ENCODE peak calls at places on chromosome 7, in five cellular contexts. H is A549, G is endothelial cell of umbilical vein, A is HepG2, T is K562. E is an unnamed sample.

GRCh38 chr7:832292-832967 is at the start of gene SUN1:
- DNase-seq in H (peak), G (peak), A (peak), T (no peak), E (no peak)

GRCh38 chr7:106563466-106564150 is 97.3 kb downstream of the CCDC71L start:
- DNase-seq in H (no peak), G (no peak), A (no peak), T (no peak), E (no peak)

GRCh38 chr7:135704074-135704473 is 23.9 kb downstream of the SLC13A4 start:
- DNase-seq in H (peak), G (no peak), A (no peak), T (peak), E (peak)

GRCh38 chr7:47970750-47971149 is 8.7 kb downstream of the HUS1 start:
- DNase-seq in H (no peak), G (peak), A (no peak), T (no peak), E (no peak)

GRCh38 chr7:102080371-102081243 is 206.1 kb upstream of the SH2B2 start:
- DNase-seq in H (no peak), G (peak), A (no peak), T (peak), E (peak)

GRCh38 chr7:13560441-13560840 is 429.0 kb downstream of the ETV1 start:
- DNase-seq in H (no peak), G (no peak), A (no peak), T (no peak), E (no peak)

GRCh38 chr7:11473807-11474424 is 358.1 kb downstream of the THSD7A start:
- DNase-seq in H (no peak), G (no peak), A (no peak), T (no peak), E (no peak)

GRCh38 chr7:81112731-81113130 is 193.9 kb upstream of the SEMA3C start:
- DNase-seq in H (no peak), G (no peak), A (no peak), T (no peak), E (no peak)

GRCh38 chr7:73635428-73636200 is 11.3 kb upstream of the MLXIPL start:
- DNase-seq in H (no peak), G (no peak), A (no peak), T (no peak), E (no peak)

GRCh38 chr7:33901199-33901598 is 4.1 kb upstream of the BMPER start:
- DNase-seq in H (no peak), G (no peak), A (no peak), T (no peak), E (no peak)

GRCh38 chr7:30049173-30049572 is 21.0 kb downstream of the PLEKHA8 start:
- DNase-seq in H (no peak), G (no peak), A (no peak), T (no peak), E (no peak)

GRCh38 chr7:98297619-98298286 is 16.3 kb downstream of the BRI3 start:
- DNase-seq in H (no peak), G (no peak), A (no peak), T (no peak), E (no peak)

GRCh38 chr7:113730309-113730955 is 188.4 kb downstream of the PPP1R3A start:
- DNase-seq in H (no peak), G (peak), A (no peak), T (no peak), E (no peak)

GRCh38 chr7:99137418-99138180 is 6.3 kb downstream of the SMURF1 start:
- DNase-seq in H (peak), G (no peak), A (no peak), T (no peak), E (peak)

GRCh38 chr7:12584940-12585339 is 14.4 kb downstream of the SCIN start:
- DNase-seq in H (peak), G (peak), A (no peak), T (no peak), E (no peak)

GRCh38 chr7:40876604-40877003 is 741.8 kb downstream of the SUGCT start:
- DNase-seq in H (no peak), G (no peak), A (no peak), T (no peak), E (no peak)

GRCh38 chr7:73824986-73825385 is 5.8 kb upstream of the CLDN4 start:
- DNase-seq in H (no peak), G (no peak), A (no peak), T (peak), E (no peak)

GRCh38 chr7:112204776-112205347 is 1.3 kb downstream of the DOCK4 start:
- DNase-seq in H (no peak), G (peak), A (no peak), T (no peak), E (no peak)

GRCh38 chr7:31105256-31105950 is 53.3 kb downstream of the ADCYAP1R1 start:
- DNase-seq in H (no peak), G (no peak), A (no peak), T (no peak), E (no peak)

GRCh38 chr7:105268511-105269392 is 120.0 kb downstream of the SRPK2 start:
- DNase-seq in H (peak), G (peak), A (peak), T (no peak), E (no peak)

GRCh38 chr7:3234851-3235250 is 66.2 kb upstream of the SDK1 start:
- DNase-seq in H (no peak), G (no peak), A (no peak), T (no peak), E (no peak)

GRCh38 chr7:117014673-117015133 is 61.4 kb downstream of the ST7 start:
- DNase-seq in H (no peak), G (peak), A (no peak), T (peak), E (no peak)

GRCh38 chr7:739455-739963 is 12.4 kb upstream of the PRKAR1B start:
- DNase-seq in H (no peak), G (no peak), A (no peak), T (no peak), E (no peak)

GRCh38 chr7:50648076-50648475 is 82.9 kb upstream of the DDC start:
- DNase-seq in H (no peak), G (no peak), A (no peak), T (no peak), E (no peak)

GRCh38 chr7:44187636-44188416 is 1.4 kb downstream of the GCK start:
- DNase-seq in H (no peak), G (no peak), A (no peak), T (no peak), E (no peak)

GRCh38 chr7:142587578-142588191 is 161.6 kb upstream of the PRSS1 start:
- DNase-seq in H (peak), G (peak), A (peak), T (peak), E (no peak)

GRCh38 chr7:23467281-23467680 is 3.0 kb downstream of the IGF2BP3 start:
- DNase-seq in H (no peak), G (no peak), A (no peak), T (peak), E (no peak)

GRCh38 chr7:42832672-42833071 is 79.2 kb downstream of the C7orf25 start:
- DNase-seq in H (no peak), G (no peak), A (no peak), T (no peak), E (no peak)

GRCh38 chr7:14294637-14295036 is 305.2 kb upstream of the ETV1 start:
- DNase-seq in H (no peak), G (no peak), A (no peak), T (no peak), E (no peak)

GRCh38 chr7:51645298-51645697 is 328.7 kb upstream of the COBL start:
- DNase-seq in H (no peak), G (no peak), A (no peak), T (no peak), E (no peak)

GRCh38 chr7:91373401-91373800 is 109.2 kb downstream of the FZD1 start:
- DNase-seq in H (no peak), G (no peak), A (no peak), T (no peak), E (no peak)

GRCh38 chr7:91372323-91372722 is 108.1 kb downstream of the FZD1 start:
- DNase-seq in H (no peak), G (no peak), A (no peak), T (no peak), E (no peak)

GRCh38 chr7:91379246-91379645 is 115.0 kb downstream of the FZD1 start:
- DNase-seq in H (no peak), G (no peak), A (no peak), T (no peak), E (no peak)

GRCh38 chr7:91375378-91375777 is 111.1 kb downstream of the FZD1 start:
- DNase-seq in H (no peak), G (no peak), A (no peak), T (no peak), E (no peak)
- TF ChIP-seq JUN in H (no peak), G (no peak), A (no peak), T (no peak), E (no peak)

DNA sequence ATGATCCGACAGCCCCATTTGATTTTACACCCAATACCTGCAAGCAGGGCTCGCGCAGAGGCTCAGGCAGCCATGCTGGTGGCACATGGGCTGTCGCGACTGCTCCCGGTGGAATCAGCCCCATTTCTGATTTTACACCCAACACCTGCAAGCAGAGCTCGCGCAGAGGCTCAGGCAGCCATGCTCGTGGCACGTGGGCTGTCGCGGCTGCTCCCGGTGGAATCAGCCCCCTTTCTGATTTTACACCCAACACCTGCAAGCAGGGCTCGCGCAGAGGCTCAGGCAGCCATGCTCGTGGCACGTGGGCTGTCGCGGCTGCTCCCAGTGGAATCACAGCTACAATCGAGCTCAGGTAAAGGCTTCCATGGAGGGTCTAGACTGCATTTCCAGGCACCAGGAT is 244.1 kb downstream of the PTPRN2 start:
- DNase-seq in H (no peak), G (no peak), A (no peak), T (no peak), E (no peak)
- TF ChIP-seq JUN in H (no peak), G (no peak), A (no peak), T (no peak), E (no peak)

GRCh38 chr7:66399566-66399965 is 194.4 kb downstream of the TPST1 start:
- DNase-seq in H (no peak), G (no peak), A (no peak), T (no peak), E (no peak)

GRCh38 chr7:66403562-66403961 is 198.4 kb downstream of the TPST1 start:
- DNase-seq in H (no peak), G (no peak), A (no peak), T (no peak), E (no peak)

GRCh38 chr7:66400400-66400799 is 195.3 kb downstream of the TPST1 start:
- DNase-seq in H (no peak), G (no peak), A (no peak), T (no peak), E (no peak)
- TF ChIP-seq JUN in H (no peak), G (no peak), A (no peak), T (no peak), E (no peak)

GRCh38 chr7:100444311-100445278 is 8.3 kb upstream of the PPP1R35 start:
- DNase-seq in H (peak), G (peak), A (peak), T (peak), E (no peak)
- TF ChIP-seq JUN in H (no peak), G (peak), A (peak), T (peak), E (no peak)

DNA sequence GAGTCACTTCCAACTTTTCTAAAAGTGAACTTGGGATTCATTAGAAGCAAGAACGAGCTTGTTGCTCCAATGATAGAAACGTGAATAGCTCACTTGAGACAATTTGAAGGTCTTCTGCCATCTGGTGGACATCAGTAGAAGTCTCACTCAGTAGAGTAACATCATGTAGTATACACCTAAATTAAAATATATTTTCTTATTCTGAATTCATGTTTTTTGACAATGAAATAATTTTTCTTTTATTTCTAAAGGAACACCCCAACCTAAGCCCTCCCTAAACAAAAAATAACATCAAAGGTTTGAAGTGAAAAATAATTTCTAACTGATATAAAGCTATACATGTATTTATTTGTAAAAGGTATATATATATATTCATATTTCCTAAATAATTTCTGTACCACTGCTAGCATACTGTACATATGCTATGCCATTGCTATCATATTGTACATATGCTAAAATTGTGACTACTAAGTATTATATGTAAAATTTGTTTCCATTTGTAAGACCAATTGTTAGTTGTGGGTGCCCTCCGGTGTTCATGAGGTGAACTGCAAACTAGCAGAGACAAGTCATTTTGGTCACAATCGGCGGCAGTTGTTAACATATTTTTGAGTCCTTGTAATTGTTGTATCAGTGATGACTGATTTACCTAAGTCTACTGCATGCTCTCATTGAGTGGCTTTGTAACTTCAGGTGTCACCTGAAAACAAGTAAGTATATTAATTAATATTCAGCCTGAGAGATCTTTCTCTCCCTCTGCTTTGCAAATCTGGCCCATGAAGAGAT is 121.9 kb downstream of the PTPRZ1 start:
- DNase-seq in H (peak), G (peak), A (peak), T (peak), E (peak)
- TF ChIP-seq JUN in H (no peak), G (no peak), A (no peak), T (no peak), E (no peak)

DNA sequence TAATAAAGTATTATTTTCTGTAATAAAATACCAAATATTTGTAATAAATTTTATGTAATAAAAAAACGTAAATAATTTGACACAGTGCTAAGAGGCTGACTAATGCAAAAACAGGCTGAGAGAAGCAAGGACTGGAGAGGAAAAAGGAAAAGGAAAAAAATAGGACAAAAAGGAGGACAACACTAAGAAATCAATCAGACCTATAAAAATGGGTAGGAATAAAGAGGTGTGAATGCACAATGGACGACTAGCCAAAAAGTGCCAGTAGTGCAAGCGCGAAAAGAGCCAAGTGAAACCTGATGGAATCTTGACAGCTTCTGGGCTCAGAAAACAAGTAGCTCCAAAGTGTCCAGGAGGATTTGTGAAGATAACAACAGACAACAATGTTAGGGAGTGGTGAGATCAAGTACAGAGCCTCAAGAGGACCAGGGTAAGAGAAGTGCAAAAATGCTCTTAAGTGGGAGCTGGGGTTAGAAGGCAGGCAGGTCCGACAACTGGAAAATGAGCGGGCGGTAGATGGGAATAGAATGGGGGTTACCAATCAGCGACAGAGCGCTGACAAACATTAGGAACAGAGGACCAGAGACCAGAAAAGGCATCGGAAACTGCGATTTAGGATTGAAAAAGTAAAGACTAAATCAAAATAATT is 1.2 kb downstream of the BRAF start:
- DNase-seq in H (peak), G (peak), A (no peak), T (peak), E (no peak)
- TF ChIP-seq JUN in H (no peak), G (no peak), A (no peak), T (peak), E (no peak)

DNA sequence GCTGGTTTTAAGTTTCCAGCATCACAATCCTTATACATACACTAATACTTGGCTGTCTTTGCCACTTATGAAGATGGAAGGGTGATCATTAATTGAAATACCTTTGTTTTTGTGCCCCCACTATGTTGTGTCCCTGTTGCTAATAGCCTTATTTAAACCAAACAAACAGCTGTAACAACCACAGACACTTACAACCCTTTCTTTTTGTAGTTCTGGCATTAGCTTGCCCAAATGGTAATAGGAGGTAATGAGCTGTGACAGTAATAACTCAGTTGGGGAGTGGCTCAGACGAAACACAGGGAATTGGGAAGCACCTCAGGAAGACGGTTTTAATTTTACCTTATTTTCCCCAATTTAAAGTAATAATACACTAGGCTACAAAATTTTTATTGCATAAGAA is 83.3 kb downstream of the MDFIC start:
- DNase-seq in H (no peak), G (no peak), A (no peak), T (no peak), E (no peak)
- TF ChIP-seq JUN in H (no peak), G (no peak), A (no peak), T (no peak), E (no peak)

GRCh38 chr7:139106959-139107358 is 2.6 kb downstream of the ZC3HAV1 start:
- DNase-seq in H (no peak), G (no peak), A (no peak), T (no peak), E (no peak)

GRCh38 chr7:139109188-139109982 is at the start of gene ZC3HAV1:
- DNase-seq in H (peak), G (peak), A (peak), T (peak), E (peak)

GRCh38 chr7:139108256-139109187 is 998 bp downstream of the ZC3HAV1 start:
- DNase-seq in H (peak), G (peak), A (no peak), T (peak), E (peak)

GRCh38 chr7:139103057-139103820 is 6.3 kb downstream of the ZC3HAV1 start:
- DNase-seq in H (no peak), G (peak), A (no peak), T (no peak), E (no peak)

DNA sequence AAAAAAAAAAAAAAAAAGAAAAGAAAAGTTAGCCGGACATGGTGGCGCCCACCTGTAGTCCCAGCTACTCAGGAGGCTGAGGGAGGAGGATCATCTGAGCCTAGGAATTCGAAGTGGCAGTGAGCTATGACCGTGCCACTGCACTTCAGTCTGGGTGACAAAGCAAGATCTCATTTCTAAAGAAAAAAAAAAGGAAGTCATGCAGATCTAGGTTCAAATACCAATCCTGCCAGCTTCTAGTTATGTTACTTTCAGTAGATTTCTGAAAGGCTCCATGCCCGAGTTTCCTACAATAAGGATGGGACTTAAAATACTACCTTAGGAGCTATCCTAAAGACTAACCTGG is 4.5 kb downstream of the ZC3HAV1 start:
- DNase-seq in H (no peak), G (no peak), A (no peak), T (no peak), E (no peak)
- TF ChIP-seq JUN in H (no peak), G (no peak), A (no peak), T (no peak), E (no peak)

GRCh38 chr7:154874409-154875113 is 128.4 kb downstream of the PAXIP1 start:
- DNase-seq in H (no peak), G (no peak), A (no peak), T (no peak), E (no peak)
- TF ChIP-seq JUN in H (no peak), G (no peak), A (no peak), T (no peak), E (no peak)